ENCODE peak calls at places on chromosomes 13 and 19, in four cellular contexts. O is tibial nerve, Q is lung, J is Calu3. W is an unnamed sample.
A peak's percentile ranks its signal among the peaks of the same experiment; 100 is the strongest.

GRCh38 chr13:89932902-89933301 is 1414.6 kb upstream of the MIR17HG start:
- DNase-seq in O (no peak), Q (no peak), J (no peak), W (no peak)

GRCh38 chr13:109330941-109331340 is 455.4 kb downstream of the IRS2 start:
- DNase-seq in O (no peak), Q (no peak), J (no peak), W (peak; percentile 37)

GRCh38 chr13:99982021-99982740 is 597 bp downstream of the ZIC2 start:
- DNase-seq in O (no peak), Q (no peak), J (no peak), W (no peak)

GRCh38 chr19:35266149-35266903 is 2.4 kb upstream of the USF2 start:
- DNase-seq in O (peak; percentile 13), Q (no peak), J (no peak), W (no peak)

GRCh38 chr13:113753171-113753570 is 5.9 kb upstream of the TMEM255B start:
- DNase-seq in O (no peak), Q (no peak), J (no peak), W (no peak)

GRCh38 chr13:98653471-98653985 is 76.6 kb upstream of the STK24 start:
- DNase-seq in O (peak; percentile 65), Q (peak; percentile 81), J (peak; percentile 66), W (peak; percentile 62)

GRCh38 chr13:110331362-110331761 is 24.3 kb downstream of the COL4A2 start:
- DNase-seq in O (no peak), Q (no peak), J (no peak), W (no peak)

GRCh38 chr13:58855283-58855682 is 1223.7 kb downstream of the PCDH17 start:
- DNase-seq in O (no peak), Q (no peak), J (no peak), W (no peak)

GRCh38 chr13:110503037-110503901 is 58.3 kb downstream of the RAB20 start:
- DNase-seq in O (no peak), Q (no peak), J (no peak), W (no peak)

GRCh38 chr19:52923782-52924593 is 760 bp upstream of the ZNF888 start:
- DNase-seq in O (no peak), Q (peak; percentile 65), J (peak; percentile 79), W (no peak)

GRCh38 chr19:18157465-18158063 is 4.6 kb downstream of the PIK3R2 start:
- DNase-seq in O (no peak), Q (no peak), J (no peak), W (no peak)

GRCh38 chr19:51207747-51208146 is 17.1 kb upstream of the CD33 start:
- DNase-seq in O (no peak), Q (no peak), J (no peak), W (no peak)

GRCh38 chr13:66675620-66676019 is 554.5 kb downstream of the PCDH9 start:
- DNase-seq in O (no peak), Q (no peak), J (no peak), W (no peak)

GRCh38 chr13:32136061-32136460 is 104.5 kb downstream of the FRY start:
- DNase-seq in O (no peak), Q (no peak), J (no peak), W (no peak)

GRCh38 chr19:18156841-18157464 is 4.0 kb downstream of the PIK3R2 start:
- DNase-seq in O (peak; percentile 74), Q (peak; percentile 88), J (peak; percentile 85), W (peak; percentile 65)

GRCh38 chr19:46623915-46624502 is 880 bp downstream of the PTGIR start:
- DNase-seq in O (no peak), Q (no peak), J (no peak), W (no peak)

GRCh38 chr19:57443121-57443696 is 8.1 kb downstream of the ZNF749 start:
- DNase-seq in O (no peak), Q (no peak), J (no peak), W (no peak)

GRCh38 chr13:37657134-37657533 is 58.6 kb upstream of the POSTN start:
- DNase-seq in O (no peak), Q (no peak), J (no peak), W (peak; percentile 71)

GRCh38 chr13:102915393-102915792 is 69.6 kb downstream of the ERCC5 start:
- DNase-seq in O (no peak), Q (no peak), J (no peak), W (no peak)

GRCh38 chr19:55488986-55489710 is 912 bp downstream of the SSC5D start:
- DNase-seq in O (no peak), Q (no peak), J (no peak), W (no peak)

GRCh38 chr13:106083620-106084350 is 451.7 kb downstream of the EFNB2 start:
- DNase-seq in O (no peak), Q (no peak), J (peak; percentile 34), W (peak; percentile 44)
- TF ChIP-seq CTCF in O (no peak), Q (peak; percentile 34), J (no peak), W (peak; percentile 88)

DNA sequence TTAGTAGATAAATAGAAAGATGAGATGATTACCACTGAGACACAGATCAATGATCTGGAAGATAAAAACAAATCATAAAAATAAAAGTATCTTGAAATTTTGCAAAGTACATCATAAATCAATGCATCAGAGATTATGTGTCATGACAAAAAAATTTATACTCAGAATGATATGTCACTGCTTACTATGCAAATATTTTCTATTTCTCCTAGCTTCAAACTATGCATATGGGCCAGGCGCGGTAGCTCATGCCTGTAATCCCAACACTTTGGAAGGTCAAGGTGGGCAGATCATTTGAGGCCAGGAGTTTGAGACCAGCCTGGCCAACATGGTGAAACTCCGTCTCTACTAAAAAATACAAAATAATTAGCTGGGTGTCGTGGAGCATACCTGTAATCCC is 17.3 kb upstream of the RBM26 start:
- DNase-seq in O (no peak), Q (no peak), J (no peak), W (no peak)
- TF ChIP-seq CTCF in O (no peak), Q (no peak), J (no peak), W (no peak)

GRCh38 chr13:23159587-23160240 is 21.1 kb upstream of the SGCG start:
- DNase-seq in O (no peak), Q (no peak), J (no peak), W (no peak)
- TF ChIP-seq CTCF in O (peak; percentile 3), Q (no peak), J (no peak), W (peak; percentile 53)

GRCh38 chr13:35549481-35549880 is 73.0 kb upstream of the MAB21L1 start:
- DNase-seq in O (no peak), Q (no peak), J (peak; percentile 10), W (peak; percentile 67)

GRCh38 chr13:35554972-35555623 is 78.6 kb upstream of the MAB21L1 start:
- DNase-seq in O (no peak), Q (no peak), J (no peak), W (no peak)

GRCh38 chr13:35548790-35549189 is 72.3 kb upstream of the MAB21L1 start:
- DNase-seq in O (no peak), Q (no peak), J (no peak), W (no peak)

GRCh38 chr13:35557475-35557874 is 81.0 kb upstream of the MAB21L1 start:
- DNase-seq in O (no peak), Q (no peak), J (no peak), W (no peak)

DNA sequence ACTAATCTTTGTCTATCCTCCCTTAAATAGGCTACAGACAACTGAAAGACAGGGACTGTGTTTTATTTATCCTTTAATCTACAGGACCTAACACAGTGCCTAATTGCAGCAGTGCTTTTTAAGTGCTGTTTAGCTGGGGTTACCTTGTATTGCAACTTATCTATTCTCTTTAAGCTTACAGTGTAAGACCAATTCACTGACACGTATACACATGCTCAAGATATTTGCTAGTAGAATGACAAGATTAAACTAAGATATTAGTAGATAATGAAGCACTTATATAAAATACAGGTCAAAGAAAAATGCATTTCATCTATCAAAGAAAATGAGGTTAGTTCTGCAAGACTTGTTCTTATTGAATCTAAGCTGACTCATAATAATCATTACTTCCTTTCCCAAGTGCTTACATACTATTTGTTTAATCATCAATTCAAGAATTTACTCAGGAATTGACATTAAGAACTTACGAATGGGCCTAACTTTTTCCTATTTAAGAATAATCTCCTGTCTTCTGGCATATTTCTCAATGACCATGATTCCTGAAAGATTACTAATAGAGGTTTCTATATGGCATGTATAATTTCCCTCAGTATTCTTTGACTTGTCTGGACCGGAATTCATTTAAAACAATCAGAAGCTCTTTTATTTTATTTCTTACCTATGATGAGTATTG is 75.8 kb upstream of the MAB21L1 start:
- DNase-seq in O (no peak), Q (no peak), J (no peak), W (peak; percentile 31)
- TF ChIP-seq CTCF in O (no peak), Q (no peak), J (no peak), W (no peak)

GRCh38 chr19:49151339-49152217 is 3.6 kb downstream of the HRC start:
- DNase-seq in O (no peak), Q (peak; percentile 87), J (peak; percentile 87), W (no peak)
- TF ChIP-seq CTCF in O (no peak), Q (no peak), J (no peak), W (no peak)

DNA sequence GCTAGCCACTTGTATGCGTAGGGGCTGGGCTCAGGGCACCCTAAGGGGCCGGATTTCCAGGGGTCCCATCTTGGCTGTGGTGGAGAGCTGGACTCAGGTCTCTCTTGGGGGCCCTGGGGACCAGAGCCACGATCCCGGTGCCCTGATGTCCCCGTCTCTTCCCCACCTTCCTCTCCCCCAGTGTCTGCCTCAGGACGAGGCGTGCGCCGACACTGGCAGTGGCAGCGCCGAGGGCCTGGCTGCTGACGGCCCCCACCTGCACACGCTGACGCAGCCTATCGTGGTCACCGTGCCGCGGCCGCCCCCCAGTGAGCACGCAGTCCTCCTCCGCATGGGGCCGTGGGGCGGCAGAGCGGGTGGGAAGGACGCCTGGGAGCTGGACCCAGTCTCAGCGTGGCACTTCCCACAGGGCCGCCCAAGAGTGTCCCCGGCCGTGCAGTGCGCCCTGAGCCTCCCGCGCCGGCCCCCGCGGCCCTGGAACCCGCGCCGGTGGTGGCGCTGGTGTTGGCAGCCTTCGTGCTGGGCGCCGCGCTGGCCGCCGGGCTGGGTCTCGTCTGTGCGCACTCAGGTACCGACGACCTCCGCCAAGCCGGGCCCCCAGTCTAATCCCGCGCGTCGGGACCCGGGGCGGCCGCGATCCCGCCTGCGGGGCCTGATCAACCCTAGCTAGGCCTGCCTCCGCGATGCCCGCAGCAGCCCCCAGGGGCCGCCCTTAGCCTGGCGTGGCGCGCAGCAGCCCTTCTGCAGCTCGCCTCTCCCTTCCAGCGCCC is 2.7 kb upstream of the SNAPC2 start:
- DNase-seq in O (no peak), Q (no peak), J (peak; percentile 62), W (peak; percentile 32)
- TF ChIP-seq CTCF in O (peak; percentile 33), Q (no peak), J (peak; percentile 62), W (peak; percentile 75)

DNA sequence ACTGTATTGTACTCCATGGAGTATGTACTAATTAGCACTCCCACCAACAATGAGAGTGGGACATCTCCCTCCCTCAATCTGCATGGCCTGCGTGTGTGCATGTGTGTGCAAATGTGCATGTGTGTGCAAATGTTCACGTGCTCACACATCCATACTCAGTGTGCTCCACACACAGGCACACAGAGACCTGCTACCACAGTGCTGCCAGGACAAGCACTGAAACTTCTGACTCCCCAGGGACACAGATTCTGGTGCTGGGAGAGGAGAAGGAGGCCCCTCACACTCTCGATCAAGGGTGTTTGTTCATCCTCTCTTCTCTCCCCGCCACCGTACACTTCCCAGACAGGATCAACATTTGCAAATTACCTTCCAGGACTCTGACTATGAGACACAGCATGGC is 37.8 kb upstream of the ZNF507 start:
- DNase-seq in O (no peak), Q (no peak), J (no peak), W (no peak)
- TF ChIP-seq CTCF in O (no peak), Q (no peak), J (no peak), W (no peak)

W was measured in HFFc6.